ENCODE peak calls at places on chromosomes 5 and 9, in seven cellular contexts. One of them, this sample, is unnamed.
A peak's percentile ranks its signal among the peaks of the same experiment; 100 is the strongest.

GRCh38 chr5:150411245-150411979 is 1.3 kb downstream of the CD74 start:
- DNase-seq in A549: no peak
- DNase-seq in upper lobe of left lung: no peak
- DNase-seq in stomach: peak; percentile 77
- DNase-seq in transverse colon: peak; percentile 74
- DNase-seq in HepG2: no peak
- DNase-seq in H1: peak; percentile 61
- DNase-seq in this sample: peak; percentile 37

GRCh38 chr5:172637122-172637580 is 3.9 kb upstream of the NEURL1B start:
- DNase-seq in A549: no peak
- DNase-seq in upper lobe of left lung: no peak
- DNase-seq in stomach: no peak
- DNase-seq in transverse colon: peak; percentile 92
- DNase-seq in HepG2: no peak
- DNase-seq in H1: no peak
- DNase-seq in this sample: no peak

GRCh38 chr5:59506285-59506877 is 387.1 kb downstream of the PDE4D start:
- DNase-seq in A549: no peak
- DNase-seq in upper lobe of left lung: no peak
- DNase-seq in stomach: no peak
- DNase-seq in transverse colon: no peak
- DNase-seq in HepG2: peak; percentile 6
- DNase-seq in H1: no peak
- DNase-seq in this sample: no peak

GRCh38 chr5:172901788-172902496 is 57.3 kb upstream of the RPL26L1 start:
- DNase-seq in A549: peak; percentile 54
- DNase-seq in upper lobe of left lung: no peak
- DNase-seq in stomach: no peak
- DNase-seq in transverse colon: no peak
- DNase-seq in HepG2: no peak
- DNase-seq in H1: no peak
- DNase-seq in this sample: no peak

GRCh38 chr9:109224751-109225150 is 57.7 kb upstream of the FRRS1L start:
- DNase-seq in A549: no peak
- DNase-seq in upper lobe of left lung: no peak
- DNase-seq in stomach: no peak
- DNase-seq in transverse colon: no peak
- DNase-seq in HepG2: no peak
- DNase-seq in H1: no peak
- DNase-seq in this sample: no peak

GRCh38 chr9:24614070-24614469 is 68.4 kb upstream of the IZUMO3 start:
- DNase-seq in A549: no peak
- DNase-seq in upper lobe of left lung: no peak
- DNase-seq in stomach: no peak
- DNase-seq in transverse colon: no peak
- DNase-seq in HepG2: no peak
- DNase-seq in H1: no peak
- DNase-seq in this sample: no peak

GRCh38 chr5:94469889-94470288 is 148.5 kb downstream of the KIAA0825 start:
- DNase-seq in A549: no peak
- DNase-seq in upper lobe of left lung: no peak
- DNase-seq in stomach: no peak
- DNase-seq in transverse colon: no peak
- DNase-seq in HepG2: no peak
- DNase-seq in H1: no peak
- DNase-seq in this sample: no peak

GRCh38 chr5:121503111-121503840 is 348.4 kb upstream of the FTMT start:
- DNase-seq in A549: no peak
- DNase-seq in upper lobe of left lung: no peak
- DNase-seq in stomach: peak; percentile 29
- DNase-seq in transverse colon: peak; percentile 7
- DNase-seq in HepG2: peak; percentile 13
- DNase-seq in H1: peak; percentile 51
- DNase-seq in this sample: peak; percentile 30

GRCh38 chr5:62354028-62354874 is 48.2 kb downstream of the KIF2A start:
- DNase-seq in A549: peak; percentile 42
- DNase-seq in upper lobe of left lung: no peak
- DNase-seq in stomach: no peak
- DNase-seq in transverse colon: no peak
- DNase-seq in HepG2: peak; percentile 51
- DNase-seq in H1: no peak
- DNase-seq in this sample: peak; percentile 92

GRCh38 chr5:72305194-72306142 is 14.6 kb downstream of the MRPS27 start:
- DNase-seq in A549: no peak
- DNase-seq in upper lobe of left lung: no peak
- DNase-seq in stomach: no peak
- DNase-seq in transverse colon: no peak
- DNase-seq in HepG2: peak; percentile 16
- DNase-seq in H1: no peak
- DNase-seq in this sample: no peak

GRCh38 chr9:121926417-121926816 is 166.7 kb downstream of the TTLL11 start:
- DNase-seq in A549: no peak
- DNase-seq in upper lobe of left lung: no peak
- DNase-seq in stomach: no peak
- DNase-seq in transverse colon: no peak
- DNase-seq in HepG2: no peak
- DNase-seq in H1: no peak
- DNase-seq in this sample: no peak

GRCh38 chr9:135214706-135215105 is 127.2 kb downstream of the OLFM1 start:
- DNase-seq in A549: no peak
- DNase-seq in upper lobe of left lung: no peak
- DNase-seq in stomach: no peak
- DNase-seq in transverse colon: no peak
- DNase-seq in HepG2: no peak
- DNase-seq in H1: no peak
- DNase-seq in this sample: no peak

GRCh38 chr9:94150279-94150828 is 66.1 kb downstream of the PTPDC1 start:
- DNase-seq in A549: no peak
- DNase-seq in upper lobe of left lung: no peak
- DNase-seq in stomach: no peak
- DNase-seq in transverse colon: no peak
- DNase-seq in HepG2: no peak
- DNase-seq in H1: no peak
- DNase-seq in this sample: no peak

GRCh38 chr5:142659405-142659804 is 26.5 kb downstream of the FGF1 start:
- DNase-seq in A549: no peak
- DNase-seq in upper lobe of left lung: no peak
- DNase-seq in stomach: no peak
- DNase-seq in transverse colon: no peak
- DNase-seq in HepG2: no peak
- DNase-seq in H1: no peak
- DNase-seq in this sample: no peak

GRCh38 chr9:16572005-16572727 is 298.3 kb downstream of the BNC2 start:
- DNase-seq in A549: no peak
- DNase-seq in upper lobe of left lung: no peak
- DNase-seq in stomach: no peak
- DNase-seq in transverse colon: no peak
- DNase-seq in HepG2: no peak
- DNase-seq in H1: no peak
- DNase-seq in this sample: no peak

GRCh38 chr5:37777472-37778135 is 62.2 kb downstream of the GDNF start:
- DNase-seq in A549: no peak
- DNase-seq in upper lobe of left lung: peak; percentile 6
- DNase-seq in stomach: peak; percentile 34
- DNase-seq in transverse colon: peak; percentile 39
- DNase-seq in HepG2: no peak
- DNase-seq in H1: no peak
- DNase-seq in this sample: no peak

GRCh38 chr5:73858786-73859185 is 232.8 kb downstream of the ARHGEF28 start:
- DNase-seq in A549: no peak
- DNase-seq in upper lobe of left lung: no peak
- DNase-seq in stomach: no peak
- DNase-seq in transverse colon: no peak
- DNase-seq in HepG2: no peak
- DNase-seq in H1: no peak
- DNase-seq in this sample: no peak

GRCh38 chr5:143501176-143501840 is 97.8 kb upstream of the NR3C1 start:
- DNase-seq in A549: no peak
- DNase-seq in upper lobe of left lung: no peak
- DNase-seq in stomach: no peak
- DNase-seq in transverse colon: no peak
- DNase-seq in HepG2: no peak
- DNase-seq in H1: no peak
- DNase-seq in this sample: no peak

GRCh38 chr5:128441165-128441564 is 96.9 kb downstream of the FBN2 start:
- DNase-seq in A549: no peak
- DNase-seq in upper lobe of left lung: no peak
- DNase-seq in stomach: no peak
- DNase-seq in transverse colon: no peak
- DNase-seq in HepG2: no peak
- DNase-seq in H1: no peak
- DNase-seq in this sample: no peak

GRCh38 chr9:121944741-121945191 is 148.3 kb downstream of the TTLL11 start:
- DNase-seq in A549: no peak
- DNase-seq in upper lobe of left lung: no peak
- DNase-seq in stomach: no peak
- DNase-seq in transverse colon: no peak
- DNase-seq in HepG2: no peak
- DNase-seq in H1: no peak
- DNase-seq in this sample: no peak

GRCh38 chr5:127878174-127878750 is 175.1 kb downstream of the CCDC192 start:
- DNase-seq in A549: peak; percentile 34
- DNase-seq in upper lobe of left lung: no peak
- DNase-seq in stomach: peak; percentile 76
- DNase-seq in transverse colon: peak; percentile 75
- DNase-seq in HepG2: peak; percentile 36
- DNase-seq in H1: peak; percentile 67
- DNase-seq in this sample: no peak

GRCh38 chr5:138354926-138355378 is 2.5 kb downstream of the KDM3B start:
- DNase-seq in A549: peak; percentile 76
- DNase-seq in upper lobe of left lung: no peak
- DNase-seq in stomach: no peak
- DNase-seq in transverse colon: no peak
- DNase-seq in HepG2: peak; percentile 67
- DNase-seq in H1: no peak
- DNase-seq in this sample: no peak

GRCh38 chr5:75050415-75050814 is 1.9 kb downstream of the GCNT4 start:
- DNase-seq in A549: peak; percentile 47
- DNase-seq in upper lobe of left lung: no peak
- DNase-seq in stomach: no peak
- DNase-seq in transverse colon: no peak
- DNase-seq in HepG2: peak; percentile 30
- DNase-seq in H1: peak; percentile 67
- DNase-seq in this sample: no peak

GRCh38 chr9:124218438-124219289 is 39.1 kb upstream of the NEK6 start:
- DNase-seq in A549: peak; percentile 72
- DNase-seq in upper lobe of left lung: peak; percentile 71
- DNase-seq in stomach: peak; percentile 68
- DNase-seq in transverse colon: peak; percentile 77
- DNase-seq in HepG2: peak; percentile 30
- DNase-seq in H1: no peak
- DNase-seq in this sample: peak; percentile 48

GRCh38 chr5:178839319-178839704 is 20.4 kb upstream of the ZNF354B start:
- DNase-seq in A549: no peak
- DNase-seq in upper lobe of left lung: no peak
- DNase-seq in stomach: peak; percentile 66
- DNase-seq in transverse colon: peak; percentile 46
- DNase-seq in HepG2: peak; percentile 38
- DNase-seq in H1: peak; percentile 70
- DNase-seq in this sample: no peak

GRCh38 chr5:1124181-1125029 is 12.5 kb upstream of the SLC12A7 start:
- DNase-seq in A549: no peak
- DNase-seq in upper lobe of left lung: peak; percentile 61
- DNase-seq in stomach: no peak
- DNase-seq in transverse colon: no peak
- DNase-seq in HepG2: no peak
- DNase-seq in H1: no peak
- DNase-seq in this sample: peak; percentile 52
- H3K4me1 ChIP-seq in A549: no peaks in the 10 kb centered on the region
- H3K4me1 ChIP-seq in upper lobe of left lung: peaks cover 11% of the 10 kb centered on the region
- H3K4me1 ChIP-seq in stomach: peaks cover 44% of the 10 kb centered on the region
- H3K4me1 ChIP-seq in transverse colon: peaks cover 8% of the 10 kb centered on the region
- H3K4me1 ChIP-seq in HepG2: peaks cover 60% of the 10 kb centered on the region
- H3K4me1 ChIP-seq in H1: no peaks in the 10 kb centered on the region
- H3K4me1 ChIP-seq in this sample: no peaks in the 10 kb centered on the region

DNA sequence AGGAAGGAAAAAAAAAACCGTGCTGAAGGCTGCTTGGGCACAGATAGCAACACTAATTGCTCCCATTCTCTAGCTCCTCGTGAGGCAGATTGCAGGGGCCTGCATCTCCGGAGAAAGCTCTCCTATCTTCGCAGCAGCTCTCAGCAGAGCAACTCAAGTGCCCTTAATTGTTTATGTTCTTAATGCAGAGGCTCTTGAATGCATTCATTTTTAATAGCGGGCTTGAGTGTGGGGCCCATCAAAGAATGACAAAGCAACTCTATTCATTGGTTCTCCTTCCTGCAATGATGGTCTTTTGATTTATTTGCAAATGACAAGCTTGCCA is 23.9 kb downstream of the TLE1 start:
- DNase-seq in A549: no peak
- DNase-seq in upper lobe of left lung: no peak
- DNase-seq in stomach: no peak
- DNase-seq in transverse colon: no peak
- DNase-seq in HepG2: no peak
- DNase-seq in H1: no peak
- DNase-seq in this sample: no peak
- TF ChIP-seq EP300 in A549: no peak
- TF ChIP-seq EP300 in upper lobe of left lung: no peak
- TF ChIP-seq EP300 in stomach: no peak
- TF ChIP-seq EP300 in transverse colon: no peak
- TF ChIP-seq EP300 in HepG2: no peak
- TF ChIP-seq EP300 in H1: no peak
- TF ChIP-seq EP300 in this sample: no peak

DNA sequence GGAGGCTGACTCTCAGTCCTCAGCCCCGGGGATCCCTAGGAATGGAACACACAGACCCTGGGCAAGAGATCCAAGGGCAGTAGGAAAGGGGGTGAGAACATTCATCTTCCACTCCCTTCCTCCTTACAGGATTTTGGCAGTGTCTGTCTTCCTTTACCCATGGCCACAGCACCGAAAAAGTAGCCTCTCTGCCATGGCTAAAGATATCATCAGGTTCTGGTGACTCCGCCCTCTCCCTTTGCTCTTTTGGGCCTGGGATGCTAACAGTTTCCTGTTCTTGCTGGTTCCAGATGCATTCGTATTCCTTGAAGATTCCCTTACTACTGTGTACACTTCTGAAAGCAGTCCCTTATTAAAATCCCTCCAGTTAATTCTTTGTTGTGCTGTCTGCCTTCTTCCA is 59.1 kb upstream of the RAI14 start:
- DNase-seq in A549: no peak
- DNase-seq in upper lobe of left lung: no peak
- DNase-seq in stomach: no peak
- DNase-seq in transverse colon: no peak
- DNase-seq in HepG2: no peak
- DNase-seq in H1: no peak
- DNase-seq in this sample: no peak
- H3K4me1 ChIP-seq in A549: peaks cover 38% of the 10 kb centered on the region
- H3K4me1 ChIP-seq in upper lobe of left lung: peaks cover 11% of the 10 kb centered on the region
- H3K4me1 ChIP-seq in stomach: peaks cover 24% of the 10 kb centered on the region
- H3K4me1 ChIP-seq in transverse colon: no peaks in the 10 kb centered on the region
- H3K4me1 ChIP-seq in HepG2: peaks cover 5% of the 10 kb centered on the region
- H3K4me1 ChIP-seq in H1: no peaks in the 10 kb centered on the region
- H3K4me1 ChIP-seq in this sample: peaks cover 26% of the 10 kb centered on the region

DNA sequence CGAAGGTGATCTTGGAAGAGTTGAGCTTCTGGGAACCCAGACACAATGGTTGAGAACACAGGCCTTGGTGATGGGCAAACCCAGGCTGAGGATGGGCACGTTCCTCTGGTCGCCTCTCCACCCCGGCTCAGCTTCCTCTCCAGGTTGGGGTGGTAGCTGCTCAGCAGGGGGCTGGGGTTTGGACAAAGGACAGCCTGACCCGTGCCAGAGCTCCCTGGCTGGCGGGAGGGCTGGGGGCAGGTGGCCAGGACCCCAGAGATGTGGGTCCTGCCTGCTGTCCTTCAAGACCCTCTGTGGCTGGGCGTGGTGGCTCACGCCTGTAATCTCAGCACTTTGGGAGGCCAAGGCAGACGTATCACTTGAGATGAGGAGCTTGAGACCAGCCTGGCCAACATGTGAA is 25.2 kb downstream of the NCS1 start:
- DNase-seq in A549: no peak
- DNase-seq in upper lobe of left lung: no peak
- DNase-seq in stomach: no peak
- DNase-seq in transverse colon: no peak
- DNase-seq in HepG2: no peak
- DNase-seq in H1: no peak
- DNase-seq in this sample: no peak
- TF ChIP-seq EP300 in A549: no peak
- TF ChIP-seq EP300 in upper lobe of left lung: no peak
- TF ChIP-seq EP300 in stomach: no peak
- TF ChIP-seq EP300 in transverse colon: no peak
- TF ChIP-seq EP300 in HepG2: no peak
- TF ChIP-seq EP300 in H1: no peak
- TF ChIP-seq EP300 in this sample: no peak

This sample was measured in tibial nerve.